ENCODE peak calls at places on chromosome 22, in ten cellular contexts. V is IMR-90; G is A549; C is hepatocyte; D is fibroblast of pulmonary artery; O is right lobe of liver; Y is thoracic aorta; F is prostate gland; Z is CD4-positive, alpha-beta T cell; M is kidney. J is an unnamed sample.

GRCh38 chr22:37503850-37504249 is 15.4 kb downstream of the CARD10 start:
- DNase-seq in M (no peak), C (peak), Z (no peak), F (no peak), G (peak), O (peak), Y (no peak), V (no peak), D (no peak), J (no peak)

GRCh38 chr22:35274154-35274871 is 17.0 kb downstream of the HMGXB4 start:
- DNase-seq in Z (no peak), D (no peak), C (no peak), O (no peak), Y (no peak), F (no peak), M (no peak), G (no peak), V (no peak), J (no peak)

GRCh38 chr22:44668190-44668885 is 33.7 kb upstream of the PRR5 start:
- DNase-seq in M (peak), G (no peak), F (no peak), Z (peak), D (no peak), V (no peak), Y (no peak), O (no peak), C (peak), J (no peak)

GRCh38 chr22:20567371-20567847 is 60.0 kb downstream of the MED15 start:
- DNase-seq in C (no peak), D (no peak), M (no peak), O (no peak), F (no peak), G (peak), V (peak), Z (no peak), Y (no peak), J (no peak)

GRCh38 chr22:47848384-47848920 is 1086.0 kb downstream of the TBC1D22A start:
- DNase-seq in G (no peak), F (no peak), O (no peak), C (no peak), V (no peak), Z (no peak), Y (no peak), M (no peak), D (no peak), J (no peak)

GRCh38 chr22:23279781-23280180 is 99.5 kb downstream of the BCR start:
- DNase-seq in O (no peak), M (no peak), F (no peak), G (no peak), V (peak), C (no peak), D (no peak), Y (no peak), Z (no peak), J (no peak)

GRCh38 chr22:17910561-17911311 is 113.6 kb downstream of the MICAL3 start:
- DNase-seq in V (peak), C (peak), Y (peak), Z (no peak), G (peak), O (peak), F (peak), D (peak), M (peak), J (no peak)

GRCh38 chr22:43829904-43830851 is 18.1 kb upstream of the EFCAB6 start:
- DNase-seq in O (peak), C (peak), D (peak), Z (no peak), F (no peak), Y (no peak), M (peak), V (peak), G (no peak), J (no peak)

GRCh38 chr22:42428025-42428424 is 4.2 kb downstream of the NFAM1 start:
- DNase-seq in Z (no peak), O (no peak), G (no peak), Y (no peak), V (no peak), D (no peak), C (no peak), M (no peak), F (no peak), J (no peak)

GRCh38 chr22:36085476-36086169 is 57.0 kb upstream of the RBFOX2 start:
- DNase-seq in M (no peak), G (no peak), C (no peak), O (no peak), F (no peak), Y (no peak), Z (no peak), V (no peak), D (no peak), J (no peak)

GRCh38 chr22:33605686-33606085 is 314.6 kb downstream of the LARGE1 start:
- DNase-seq in C (peak), F (no peak), D (no peak), Z (no peak), Y (no peak), O (no peak), V (no peak), M (no peak), G (no peak), J (no peak)

GRCh38 chr22:44348963-44349950 is 36.5 kb upstream of the SHISAL1 start:
- DNase-seq in C (no peak), D (peak), G (no peak), Z (no peak), V (peak), F (no peak), Y (no peak), O (no peak), M (no peak), J (no peak)

GRCh38 chr22:36362819-36363377 is 24.9 kb downstream of the MYH9 start:
- DNase-seq in V (no peak), G (no peak), Y (no peak), F (no peak), M (peak), O (no peak), Z (no peak), D (no peak), C (no peak), J (no peak)

GRCh38 chr22:44118645-44119315 is 61.9 kb upstream of the PARVG start:
- DNase-seq in D (no peak), F (no peak), G (no peak), Z (no peak), C (no peak), O (no peak), Y (no peak), M (peak), V (no peak), J (no peak)

GRCh38 chr22:21968452-21969129 is 14.0 kb downstream of the TOP3B start:
- DNase-seq in F (no peak), G (no peak), V (no peak), Z (no peak), M (no peak), Y (no peak), D (no peak), O (no peak), C (no peak), J (no peak)

GRCh38 chr22:32904044-32904443 is 102.5 kb downstream of the TIMP3 start:
- DNase-seq in Y (no peak), O (no peak), D (peak), M (no peak), F (no peak), G (peak), C (peak), V (peak), Z (no peak), J (no peak)

GRCh38 chr22:23834830-23835772 is 3.7 kb downstream of the DERL3 start:
- DNase-seq in Y (no peak), G (no peak), V (no peak), Z (no peak), D (no peak), M (peak), C (no peak), O (peak), F (no peak), J (no peak)

GRCh38 chr22:28813772-28814518 is 13.6 kb upstream of the XBP1 start:
- DNase-seq in Z (no peak), C (peak), D (no peak), O (peak), G (peak), F (no peak), Y (no peak), M (peak), V (no peak), J (no peak)

GRCh38 chr22:20595461-20595860 is 88.1 kb downstream of the MED15 start:
- DNase-seq in D (no peak), C (no peak), O (no peak), F (no peak), Y (no peak), Z (no peak), V (no peak), G (no peak), M (no peak), J (no peak)

GRCh38 chr22:22810018-22810427 is 77.6 kb upstream of the IGLL5 start:
- DNase-seq in O (peak), M (peak), Z (peak), C (peak), D (peak), G (peak), V (peak), F (no peak), Y (no peak), J (no peak)

GRCh38 chr22:17350292-17350691 is 19.0 kb upstream of the CECR2 start:
- DNase-seq in D (no peak), O (no peak), Z (no peak), F (no peak), G (no peak), C (no peak), V (no peak), M (no peak), Y (no peak), J (no peak)

GRCh38 chr22:42519544-42520237 is at the start of gene RRP7A:
- DNase-seq in F (peak), M (peak), D (peak), Y (peak), Z (peak), C (peak), G (peak), V (peak), O (peak), J (peak)

GRCh38 chr22:49305215-49305965 is 522.3 kb downstream of the BRD1 start:
- DNase-seq in V (no peak), O (peak), F (peak), G (peak), D (peak), M (no peak), Y (no peak), Z (peak), C (peak), J (peak)
- TF ChIP-seq CTCF in V (no peak), O (peak), F (peak), G (peak), D (peak), M (peak), Y (peak), Z (peak), C (peak), J (peak)

GRCh38 chr22:18985761-18986160 is 49.7 kb upstream of the PRODH start:
- DNase-seq in Y (no peak), Z (no peak), G (no peak), C (no peak), F (no peak), D (no peak), V (no peak), O (no peak), M (no peak), J (no peak)

GRCh38 chr22:18988958-18989357 is 52.9 kb upstream of the PRODH start:
- DNase-seq in Z (no peak), V (no peak), M (no peak), C (no peak), O (no peak), D (no peak), F (no peak), Y (no peak), G (no peak), J (no peak)

GRCh38 chr22:18990355-18991137 is 54.5 kb upstream of the PRODH start:
- DNase-seq in D (no peak), C (no peak), O (no peak), Z (no peak), M (no peak), F (no peak), G (no peak), V (no peak), Y (no peak), J (no peak)

GRCh38 chr22:18984564-18984963 is 48.5 kb upstream of the PRODH start:
- DNase-seq in F (no peak), O (no peak), M (no peak), V (no peak), C (no peak), Y (no peak), D (no peak), Z (no peak), G (no peak), J (no peak)

GRCh38 chr22:18987765-18988164 is 51.7 kb upstream of the PRODH start:
- DNase-seq in V (no peak), M (no peak), Y (no peak), O (peak), C (peak), F (no peak), D (no peak), G (no peak), Z (no peak), J (no peak)
- TF ChIP-seq CTCF in V (peak), M (no peak), Y (no peak), O (peak), C (peak), F (no peak), D (peak), G (peak), Z (no peak), J (no peak)

DNA sequence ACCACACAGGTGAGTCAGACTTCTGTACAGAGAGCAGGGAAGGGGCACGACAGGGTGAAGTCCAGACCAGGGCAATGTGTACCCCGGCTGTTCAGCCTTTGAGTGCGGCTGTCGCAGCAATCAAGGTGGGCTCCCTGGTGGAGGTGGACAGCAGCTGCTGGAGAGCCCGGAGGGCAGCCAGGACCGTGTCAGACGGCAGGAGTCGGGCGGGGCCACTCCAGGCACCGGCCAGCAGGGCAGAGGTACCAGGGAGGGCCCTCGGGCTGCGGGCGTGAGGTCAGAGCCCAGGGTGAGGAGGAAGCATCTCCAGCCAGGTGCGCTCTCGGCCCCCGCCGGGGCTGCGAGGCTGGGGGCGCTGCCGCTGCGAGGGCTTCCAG is 802 bp upstream of the PIM3 start:
- DNase-seq in D (no peak), C (no peak), M (no peak), Z (no peak), V (no peak), Y (no peak), G (peak), O (peak), F (peak), J (no peak)
- TF ChIP-seq CTCF in D (no peak), C (no peak), M (no peak), Z (no peak), V (no peak), Y (no peak), G (no peak), O (no peak), F (peak), J (no peak)

GRCh38 chr22:30636226-30637077 is 871 bp downstream of the SLC35E4 start:
- DNase-seq in D (no peak), O (peak), M (peak), F (peak), G (peak), Z (no peak), V (no peak), C (no peak), Y (no peak), J (no peak)
- TF ChIP-seq CTCF in D (no peak), O (no peak), M (no peak), F (no peak), G (no peak), Z (no peak), V (no peak), C (no peak), Y (no peak), J (no peak)

GRCh38 chr22:46360097-46360496 is 24.6 kb downstream of the TRMU start:
- DNase-seq in D (no peak), C (no peak), G (no peak), O (no peak), M (peak), Z (no peak), Y (no peak), F (no peak), V (no peak), J (no peak)
- TF ChIP-seq CTCF in D (no peak), C (no peak), G (no peak), O (no peak), M (no peak), Z (no peak), Y (no peak), F (no peak), V (no peak), J (no peak)

GRCh38 chr22:39419096-39419495 is 19.5 kb downstream of the TAB1 start:
- DNase-seq in M (peak), O (no peak), F (no peak), V (no peak), G (no peak), C (no peak), D (no peak), Y (no peak), Z (no peak), J (no peak)
- TF ChIP-seq CTCF in M (no peak), O (no peak), F (no peak), V (no peak), G (no peak), C (no peak), D (no peak), Y (no peak), Z (no peak), J (no peak)

DNA sequence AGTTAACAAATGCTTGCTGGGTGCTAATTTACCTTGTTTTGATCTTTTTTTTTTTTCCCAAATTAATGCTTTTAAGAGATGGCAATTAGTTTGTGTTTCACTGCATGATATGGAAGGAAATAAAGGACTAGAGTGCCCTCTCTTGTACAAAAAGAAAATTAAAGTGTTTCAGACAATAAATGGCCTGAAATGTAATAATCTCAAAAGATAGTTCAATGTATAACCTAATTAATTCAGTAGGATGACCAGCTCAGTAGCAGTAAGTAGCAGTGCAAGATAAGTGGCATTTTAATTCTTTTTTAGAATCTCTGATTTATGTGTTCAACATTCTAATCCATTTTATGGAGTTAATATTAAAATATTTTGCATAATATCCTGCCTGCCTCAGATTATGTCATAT is 39.9 kb upstream of the MYO18B start:
- DNase-seq in V (peak), G (no peak), M (no peak), F (no peak), D (peak), Y (no peak), Z (no peak), C (no peak), O (no peak), J (no peak)
- TF ChIP-seq CTCF in V (peak), G (peak), M (peak), F (peak), D (peak), Y (peak), Z (no peak), C (peak), O (peak), J (no peak)